ENCODE peak calls at places on chromosomes 1 and 21, in four cellular contexts. C, J, T and K are unnamed samples.

GRCh38 chr1:194369060-194369459 is 1182.6 kb upstream of the B3GALT2 start:
- DNase-seq in C (no peak), J (no peak), T (no peak), K (no peak)

GRCh38 chr1:111631502-111631901 is 11.9 kb downstream of the RAP1A start:
- DNase-seq in C (no peak), J (no peak), T (no peak), K (no peak)

GRCh38 chr1:217315346-217315745 is 315.5 kb downstream of the GPATCH2 start:
- DNase-seq in T (no peak), J (no peak), C (peak), K (no peak)

GRCh38 chr1:18077657-18078215 is 29.9 kb upstream of the IGSF21 start:
- DNase-seq in J (no peak), C (no peak), T (no peak), K (no peak)

GRCh38 chr1:99328171-99328570 is 63.9 kb downstream of the PLPPR4 start:
- DNase-seq in T (no peak), C (no peak), J (no peak), K (no peak)

GRCh38 chr1:79716481-79716880 is 710.0 kb upstream of the ADGRL4 start:
- DNase-seq in C (peak), T (no peak), J (no peak), K (no peak)

GRCh38 chr21:37845535-37845934 is 70.7 kb downstream of the KCNJ6 start:
- DNase-seq in J (no peak), T (no peak), C (no peak), K (no peak)

GRCh38 chr21:31172328-31172727 is 134.1 kb upstream of the KRTAP19-8 start:
- DNase-seq in J (no peak), T (no peak), C (no peak), K (no peak)

GRCh38 chr1:88768816-88769215 is 84.7 kb downstream of the PKN2 start:
- DNase-seq in C (no peak), T (no peak), J (no peak), K (no peak)